ENCODE peak calls at places on chromosomes 4 and X, in ten cellular contexts. D, L, K, C, E, R, G, X, W and I are unnamed samples.

GRCh38 chr4:149952101-149952500 is 126.1 kb upstream of the DCLK2 start:
- DNase-seq in L (no peak), K (no peak), R (no peak), E (no peak), D (no peak), X (no peak), G (no peak), C (no peak), W (no peak), I (no peak)

GRCh38 chr4:151658959-151659593 is 101.7 kb downstream of the GATB start:
- DNase-seq in W (peak; percentile 17), X (no peak), G (peak; percentile 88), D (no peak), E (no peak), K (peak; percentile 81), C (no peak), R (peak; percentile 84), L (no peak), I (peak; percentile 60)

GRCh38 chr4:147801820-147802219 is 69.9 kb downstream of the ARHGAP10 start:
- DNase-seq in K (no peak), W (no peak), G (no peak), C (no peak), L (no peak), D (no peak), E (no peak), R (no peak), X (no peak), I (no peak)

GRCh38 chrX:153900806-153901752 is 3.4 kb upstream of the AVPR2 start:
- DNase-seq in E (peak; percentile 72), L (peak; percentile 90), G (peak; percentile 73), C (no peak), R (peak; percentile 85), K (peak; percentile 89), D (peak; percentile 47), X (no peak), W (peak; percentile 60), I (peak; percentile 33)

GRCh38 chrX:133610056-133610455 is 194.8 kb upstream of the GPC4 start:
- DNase-seq in W (no peak), L (no peak), D (no peak), X (no peak), K (no peak), C (no peak), E (no peak), G (peak; percentile 82), R (peak; percentile 63), I (peak; percentile 47)

GRCh38 chr4:147826288-147826646 is 94.4 kb downstream of the ARHGAP10 start:
- DNase-seq in K (no peak), E (no peak), W (no peak), D (no peak), C (no peak), R (no peak), G (no peak), X (no peak), L (no peak), I (no peak)

GRCh38 chrX:11540532-11541377 is 125.0 kb downstream of the ARHGAP6 start:
- DNase-seq in K (peak; percentile 15), G (no peak), E (peak; percentile 39), W (peak; percentile 44), D (peak; percentile 2), C (no peak), R (no peak), X (no peak), L (no peak), I (no peak)

GRCh38 chr4:176875026-176875425 is 82.3 kb upstream of the VEGFC start:
- DNase-seq in W (no peak), G (peak; percentile 10), C (no peak), E (no peak), D (no peak), K (no peak), X (no peak), R (peak; percentile 45), L (no peak), I (no peak)

GRCh38 chr4:147582386-147583077 is 34.7 kb upstream of the TMEM184C start:
- DNase-seq in L (no peak), K (peak; percentile 29), W (no peak), G (peak; percentile 38), R (peak; percentile 47), C (no peak), E (no peak), D (no peak), X (no peak), I (no peak)

GRCh38 chr4:124105212-124105611 is 607.3 kb downstream of the ANKRD50 start:
- DNase-seq in E (no peak), W (no peak), L (no peak), G (peak; percentile 64), X (no peak), C (no peak), D (no peak), K (peak; percentile 20), R (peak; percentile 41), I (no peak)

GRCh38 chrX:150847088-150847487 is 51.4 kb downstream of the CD99L2 start:
- DNase-seq in G (no peak), L (no peak), R (no peak), K (no peak), X (no peak), C (no peak), W (no peak), E (no peak), D (no peak), I (no peak)

DNA sequence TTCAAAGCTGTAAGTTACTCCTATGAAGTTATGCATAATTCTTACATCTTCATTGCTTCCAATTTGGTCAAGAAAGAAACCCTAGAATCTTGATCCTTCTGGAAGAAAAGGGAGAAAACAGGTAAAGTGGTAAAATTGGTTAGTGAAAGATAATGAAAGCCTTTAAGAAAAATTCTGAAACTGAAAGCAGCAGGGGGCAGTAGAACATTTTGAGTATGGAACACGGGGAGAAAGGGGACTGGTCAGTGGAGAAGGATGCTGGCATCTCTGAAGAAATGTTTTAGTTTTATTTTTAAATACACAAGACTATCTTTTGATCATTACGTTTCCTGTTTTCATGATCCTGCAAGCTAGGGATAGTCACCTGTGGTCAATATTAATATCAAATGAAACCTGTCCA is 54.3 kb downstream of the SLIT2 start:
- DNase-seq in W (no peak), R (peak; percentile 53), L (no peak), E (no peak), G (peak; percentile 55), C (no peak), X (no peak), D (no peak), K (peak; percentile 64), I (peak; percentile 32)
- TF ChIP-seq CTCF in W (no peak), R (peak; percentile 58), L (no peak), E (no peak), G (peak; percentile 45), C (peak; percentile 11), X (peak; percentile 0), D (no peak), K (peak; percentile 39), I (peak; percentile 30)

DNA sequence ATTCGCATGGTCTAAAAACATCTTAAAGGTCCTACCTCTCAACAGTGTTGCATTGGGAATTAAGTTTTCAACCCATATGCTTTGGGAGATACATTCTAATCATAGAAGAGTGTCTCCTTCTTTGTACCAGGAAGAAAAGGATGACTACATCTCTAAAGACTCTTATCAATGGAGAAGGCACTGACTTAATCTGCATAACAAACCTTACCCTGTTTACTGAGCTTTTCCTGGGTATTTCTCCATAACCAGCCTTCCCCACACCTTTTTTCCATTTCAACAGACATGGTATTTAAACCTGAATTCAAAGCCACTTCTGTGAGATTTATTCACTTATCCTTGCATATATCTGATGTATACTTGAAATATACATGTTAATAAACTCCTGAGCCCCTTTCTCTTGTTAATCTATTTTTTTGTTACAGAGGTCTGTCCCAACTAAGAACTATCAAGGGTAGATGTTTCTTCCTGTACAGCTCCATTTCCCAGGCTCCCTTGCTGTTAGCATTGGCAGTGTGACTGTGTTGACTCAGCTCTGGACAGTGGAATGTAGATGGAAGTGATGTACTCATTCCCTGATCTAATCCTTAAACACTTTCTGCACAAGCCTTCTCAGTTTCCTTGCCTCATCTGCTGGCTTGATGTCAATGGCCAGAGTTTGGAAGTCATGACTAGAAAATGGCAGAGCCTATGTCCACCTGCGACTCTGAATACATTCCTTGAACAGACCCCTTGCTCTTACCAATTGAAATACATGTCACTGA is 148.9 kb upstream of the CPEB2 start:
- DNase-seq in L (no peak), W (no peak), K (peak; percentile 78), C (no peak), D (no peak), G (peak; percentile 97), X (no peak), R (peak; percentile 89), E (no peak), I (peak; percentile 91)
- H3K4me3 ChIP-seq in L (no peak overlapping the region), W (no peak overlapping the region), K (no peak overlapping the region), C (no peak overlapping the region), D (no peak overlapping the region), G (no peak overlapping the region), X (no peak overlapping the region), R (no peak overlapping the region), E (no peak overlapping the region), I (no peak overlapping the region)

GRCh38 chr4:116664198-116664597 is 421.2 kb downstream of the TRAM1L1 start:
- DNase-seq in W (peak; percentile 56), C (no peak), R (no peak), D (no peak), L (no peak), G (no peak), E (no peak), X (no peak), K (no peak), I (no peak)

DNA sequence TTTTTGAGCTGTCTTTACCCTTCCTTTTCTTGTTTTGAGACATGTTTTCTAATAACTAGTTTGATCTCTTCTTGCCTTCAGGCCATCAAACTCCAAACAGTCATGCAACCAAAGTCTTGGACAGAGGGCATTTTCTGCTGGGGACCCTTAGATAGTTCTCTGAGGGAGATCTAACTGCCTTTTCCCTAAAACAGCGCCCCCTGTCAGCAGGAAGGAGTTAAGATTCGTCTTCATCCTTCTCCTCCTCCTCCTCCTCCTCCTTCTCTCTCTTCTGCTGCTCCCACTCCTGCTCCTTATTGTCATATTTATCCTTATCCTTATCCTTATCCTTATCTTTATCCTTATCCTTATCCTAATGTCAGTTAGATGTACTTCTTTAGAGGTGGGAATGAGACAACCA is 417.2 kb downstream of the TRAM1L1 start:
- DNase-seq in D (no peak), C (no peak), K (no peak), E (no peak), R (no peak), L (no peak), X (no peak), W (peak; percentile 57), G (no peak), I (no peak)
- TF ChIP-seq CTCF in D (no peak), C (no peak), K (no peak), E (no peak), R (no peak), L (no peak), X (peak; percentile 24), W (peak; percentile 75), G (no peak), I (no peak)

DNA sequence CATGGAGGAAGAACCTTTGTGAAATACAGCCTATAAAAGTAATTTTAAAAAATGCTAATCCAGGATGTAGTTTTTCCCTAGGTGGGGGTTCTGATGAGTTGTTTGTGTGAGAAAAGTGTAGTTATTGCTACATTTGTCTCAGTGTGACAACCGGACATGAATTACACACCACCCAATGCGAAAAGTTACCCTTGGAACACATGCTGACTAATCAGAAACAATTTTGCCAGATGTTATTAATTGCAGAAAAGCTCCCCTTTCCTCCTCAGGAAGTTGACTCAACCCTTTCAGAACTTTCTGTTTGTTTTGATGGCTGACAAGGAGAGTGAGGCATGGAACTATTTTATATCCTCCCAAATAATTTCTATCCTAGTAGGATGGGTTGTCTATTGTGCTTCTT is 38.1 kb upstream of the EDA2R start:
- DNase-seq in W (no peak), R (peak; percentile 87), C (no peak), K (peak; percentile 79), E (no peak), X (no peak), G (peak; percentile 93), D (no peak), L (no peak), I (peak; percentile 72)
- H3K4me3 ChIP-seq in W (no peak overlapping the region), R (no peak overlapping the region), C (no peak overlapping the region), K (no peak overlapping the region), E (no peak overlapping the region), X (no peak overlapping the region), G (no peak overlapping the region), D (no peak overlapping the region), L (no peak overlapping the region), I (no peak overlapping the region)